ENCODE peak calls at places on chromosomes 7 and 10, in ten cellular contexts. V, D, H, T, K, S, R, X, G and I are unnamed samples.

GRCh38 chr10:122827302-122827701 is 18.4 kb downstream of the CUZD1 start:
- DNase-seq in D (no peak), X (no peak), T (no peak), G (no peak), K (no peak), V (no peak), H (no peak), S (no peak), R (no peak), I (no peak)

GRCh38 chr10:12960939-12961338 is 40.6 kb downstream of the CCDC3 start:
- DNase-seq in S (no peak), X (no peak), H (no peak), V (no peak), T (no peak), R (no peak), D (no peak), G (no peak), K (peak; percentile 48), I (no peak)

GRCh38 chr10:546971-547590 is 142.4 kb downstream of the DIP2C start:
- DNase-seq in T (no peak), X (no peak), K (no peak), V (no peak), D (no peak), R (no peak), G (no peak), S (no peak), H (peak; percentile 33), I (no peak)

GRCh38 chr10:77801474-77802238 is 124.9 kb downstream of the DLG5 start:
- DNase-seq in K (no peak), X (peak; percentile 43), S (peak; percentile 25), H (peak; percentile 73), R (peak; percentile 10), V (no peak), T (peak; percentile 68), G (no peak), D (no peak), I (no peak)

GRCh38 chr10:102904337-102904736 is 13.8 kb upstream of the CNNM2 start:
- DNase-seq in S (no peak), V (no peak), H (no peak), R (no peak), D (no peak), K (no peak), G (no peak), T (no peak), X (no peak), I (no peak)

GRCh38 chr7:128920913-128921582 is 10.5 kb upstream of the KCP start:
- DNase-seq in R (no peak), H (no peak), V (no peak), X (no peak), K (no peak), S (no peak), D (no peak), G (no peak), T (no peak), I (no peak)

GRCh38 chr7:129343099-129343700 is 91.0 kb upstream of the STRIP2 start:
- DNase-seq in K (no peak), D (no peak), G (peak; percentile 35), V (peak; percentile 32), X (peak; percentile 21), H (peak; percentile 61), T (no peak), R (peak; percentile 41), S (no peak), I (no peak)

GRCh38 chr7:7504910-7505704 is 30.6 kb downstream of the COL28A1 start:
- DNase-seq in G (no peak), V (peak; percentile 83), K (no peak), X (no peak), S (no peak), D (no peak), H (no peak), R (no peak), T (no peak), I (no peak)

GRCh38 chr10:98088186-98088971 is 46.1 kb upstream of the R3HCC1L start:
- DNase-seq in D (no peak), H (peak; percentile 3), X (no peak), V (peak; percentile 82), G (no peak), R (no peak), T (no peak), K (no peak), S (no peak), I (no peak)

GRCh38 chr10:69278446-69278963 is at the start of gene HK1:
- DNase-seq in D (no peak), S (no peak), G (no peak), X (no peak), K (no peak), T (no peak), H (peak; percentile 94), R (peak; percentile 45), V (no peak), I (no peak)

GRCh38 chr10:30433286-30433778 is 652 bp upstream of the MAP3K8 start:
- DNase-seq in T (peak; percentile 57), V (no peak), X (peak; percentile 51), R (peak; percentile 58), G (no peak), S (peak; percentile 20), K (peak; percentile 67), H (peak; percentile 86), D (no peak), I (no peak)

GRCh38 chr10:69718951-69719350 is 82.8 kb upstream of the COL13A1 start:
- DNase-seq in V (no peak), D (no peak), R (no peak), K (no peak), H (no peak), G (no peak), T (no peak), X (no peak), S (no peak), I (no peak)

GRCh38 chr10:118948784-118949183 is 80.7 kb upstream of the NANOS1 start:
- DNase-seq in G (no peak), X (no peak), H (no peak), V (no peak), K (no peak), D (no peak), T (no peak), R (no peak), S (no peak), I (no peak)

GRCh38 chr10:44390585-44391072 is 5.7 kb upstream of the CXCL12 start:
- DNase-seq in V (no peak), G (no peak), H (no peak), S (no peak), R (no peak), D (no peak), X (no peak), T (no peak), K (no peak), I (no peak)

GRCh38 chr7:25846722-25847121 is 305.3 kb upstream of the NFE2L3 start:
- DNase-seq in S (no peak), G (no peak), X (no peak), R (peak; percentile 94), K (peak; percentile 84), T (no peak), D (no peak), H (peak; percentile 97), V (peak; percentile 83), I (peak; percentile 95)

GRCh38 chr7:151787348-151787747 is 89.6 kb downstream of the PRKAG2 start:
- DNase-seq in D (no peak), H (no peak), S (no peak), X (no peak), T (no peak), K (no peak), V (no peak), R (no peak), G (no peak), I (no peak)

GRCh38 chr7:133705596-133705995 is 421.5 kb upstream of the LRGUK start:
- DNase-seq in X (no peak), V (no peak), K (no peak), T (no peak), R (peak; percentile 89), S (no peak), G (no peak), D (no peak), H (peak; percentile 44), I (peak; percentile 62)

GRCh38 chr10:69057261-69057950 is 30.5 kb upstream of the SRGN start:
- DNase-seq in X (no peak), G (no peak), T (no peak), H (no peak), K (no peak), D (no peak), V (no peak), R (no peak), S (no peak), I (no peak)

GRCh38 chr7:2928613-2929311 is 84.7 kb upstream of the GNA12 start:
- DNase-seq in V (peak; percentile 72), S (peak; percentile 2), R (no peak), D (no peak), G (no peak), H (peak; percentile 16), T (no peak), X (no peak), K (peak; percentile 23), I (no peak)

GRCh38 chr7:13308423-13308822 is 621.0 kb downstream of the ARL4A start:
- DNase-seq in G (no peak), D (no peak), K (no peak), R (no peak), X (no peak), T (no peak), H (no peak), S (no peak), V (no peak), I (no peak)

GRCh38 chr10:62744136-62744535 is 60.4 kb upstream of the ADO start:
- DNase-seq in H (peak; percentile 7), S (no peak), D (no peak), T (no peak), V (no peak), X (no peak), R (peak; percentile 26), K (no peak), G (no peak), I (no peak)

GRCh38 chr7:106870983-106871410 is 5.9 kb downstream of the PIK3CG start:
- DNase-seq in T (no peak), K (no peak), X (no peak), V (no peak), R (no peak), D (no peak), H (no peak), G (peak; percentile 35), S (no peak), I (peak; percentile 12)

GRCh38 chr7:90708841-90709317 is 112.8 kb downstream of the CDK14 start:
- DNase-seq in T (no peak), V (peak; percentile 46), D (no peak), S (no peak), G (peak; percentile 54), H (peak; percentile 59), R (no peak), X (no peak), K (no peak), I (no peak)

GRCh38 chr10:103265712-103266329 is 11.1 kb upstream of the INA start:
- DNase-seq in H (peak; percentile 91), K (peak; percentile 63), R (peak; percentile 69), G (no peak), D (no peak), S (no peak), X (peak; percentile 39), T (peak; percentile 24), V (no peak), I (peak; percentile 41)

GRCh38 chr10:21727452-21728168 is 193.6 kb downstream of the MLLT10 start:
- DNase-seq in G (no peak), S (no peak), V (no peak), K (no peak), R (peak; percentile 40), D (no peak), X (no peak), T (no peak), H (peak; percentile 55), I (no peak)

GRCh38 chr10:7696545-7696944 is 6.6 kb upstream of the ITIH2 start:
- DNase-seq in H (peak; percentile 92), X (no peak), K (no peak), V (no peak), R (no peak), D (no peak), G (no peak), S (no peak), T (no peak), I (no peak)

GRCh38 chr10:71797533-71798307 is 24.4 kb upstream of the VSIR start:
- DNase-seq in D (no peak), S (no peak), G (no peak), X (no peak), T (no peak), V (no peak), H (no peak), K (no peak), R (no peak), I (no peak)

GRCh38 chr7:1890289-1891235 is 220.5 kb downstream of the ELFN1 start:
- DNase-seq in S (no peak), V (no peak), G (no peak), H (no peak), D (no peak), R (no peak), T (no peak), X (no peak), K (no peak), I (no peak)